ENCODE peak calls at places on chromosomes 12 and 14, in four cellular contexts. I is effector memory CD4-positive, alpha-beta T cell; O is psoas muscle; F is neuronal stem cell. U is an unnamed sample. For H3K27me3, the result is how much of the 10 kb centered on the place peaks cover.

GRCh38 chr12:34402228-34402898 is 380.1 kb downstream of the ALG10 start:
- DNase-seq in F (no peak), O (peak), I (no peak), U (no peak)

GRCh38 chr12:40474630-40475029 is 217.6 kb upstream of the CNTN1 start:
- DNase-seq in F (no peak), O (no peak), I (no peak), U (no peak)

GRCh38 chr12:59850268-59850667 is 254.4 kb downstream of the SLC16A7 start:
- DNase-seq in I (no peak), F (no peak), O (no peak), U (no peak)

GRCh38 chr12:60278209-60278608 is 682.4 kb downstream of the SLC16A7 start:
- DNase-seq in I (no peak), O (no peak), F (no peak), U (no peak)

GRCh38 chr14:65846469-65846868 is 433.9 kb downstream of the FUT8 start:
- DNase-seq in O (no peak), I (no peak), F (no peak), U (no peak)

GRCh38 chr12:71594214-71594948 is 69.3 kb downstream of the ZFC3H1 start:
- DNase-seq in F (no peak), I (no peak), O (no peak), U (no peak)

GRCh38 chr12:86914716-86915115 is 658.5 kb upstream of the MGAT4C start:
- DNase-seq in I (no peak), F (peak), O (no peak), U (no peak)

GRCh38 chr12:15580431-15580830 is 208.8 kb downstream of the EPS8 start:
- DNase-seq in F (no peak), O (no peak), I (no peak), U (no peak)

GRCh38 chr14:103298620-103299019 is 35.4 kb upstream of the EIF5 start:
- DNase-seq in F (no peak), I (no peak), O (no peak), U (no peak)

GRCh38 chr12:106753526-106753925 is 21.0 kb upstream of the RIC8B start:
- DNase-seq in O (no peak), I (no peak), F (no peak), U (peak)

GRCh38 chr12:96155181-96155580 is 39.0 kb upstream of the ELK3 start:
- DNase-seq in F (no peak), I (no peak), O (no peak), U (no peak)

GRCh38 chr12:113266106-113266895 is 45.0 kb downstream of the TPCN1 start:
- DNase-seq in I (no peak), O (peak), F (no peak), U (no peak)

GRCh38 chr12:131397493-131398181 is 313.3 kb upstream of the SFSWAP start:
- DNase-seq in I (no peak), F (no peak), O (no peak), U (no peak)

GRCh38 chr14:89037065-89037464 is 212.6 kb downstream of the TTC8 start:
- DNase-seq in O (no peak), F (no peak), I (no peak), U (no peak)

GRCh38 chr12:47817272-47818006 is 2.3 kb downstream of the HDAC7 start:
- DNase-seq in F (no peak), O (peak), I (no peak), U (no peak)
- H3K4me3 ChIP-seq in F (no peak), O (peak), I (peak), U (peak)

GRCh38 chr14:61125314-61126082 is 144.5 kb downstream of the SLC38A6 start:
- DNase-seq in O (no peak), F (no peak), I (no peak), U (no peak)

GRCh38 chr14:61128382-61129167 is 147.5 kb downstream of the SLC38A6 start:
- DNase-seq in O (no peak), F (no peak), I (no peak), U (no peak)

GRCh38 chr14:61126083-61126962 is 145.3 kb downstream of the SLC38A6 start:
- DNase-seq in O (peak), F (no peak), I (no peak), U (no peak)

GRCh38 chr14:61129168-61129745 is 148.2 kb downstream of the SLC38A6 start:
- DNase-seq in O (no peak), F (no peak), I (no peak), U (no peak)

GRCh38 chr14:61127099-61127498 is 146.1 kb downstream of the SLC38A6 start:
- DNase-seq in O (no peak), I (no peak), F (no peak), U (no peak)
- H3K27me3 ChIP-seq in O (under half), I (under half), F (under half), U (under half)

GRCh38 chr12:92141585-92142244 is 3.9 kb downstream of the BTG1 start:
- DNase-seq in O (no peak), I (no peak), F (no peak), U (no peak)
- H3K4me3 ChIP-seq in O (peak), I (peak), F (no peak), U (peak)

DNA sequence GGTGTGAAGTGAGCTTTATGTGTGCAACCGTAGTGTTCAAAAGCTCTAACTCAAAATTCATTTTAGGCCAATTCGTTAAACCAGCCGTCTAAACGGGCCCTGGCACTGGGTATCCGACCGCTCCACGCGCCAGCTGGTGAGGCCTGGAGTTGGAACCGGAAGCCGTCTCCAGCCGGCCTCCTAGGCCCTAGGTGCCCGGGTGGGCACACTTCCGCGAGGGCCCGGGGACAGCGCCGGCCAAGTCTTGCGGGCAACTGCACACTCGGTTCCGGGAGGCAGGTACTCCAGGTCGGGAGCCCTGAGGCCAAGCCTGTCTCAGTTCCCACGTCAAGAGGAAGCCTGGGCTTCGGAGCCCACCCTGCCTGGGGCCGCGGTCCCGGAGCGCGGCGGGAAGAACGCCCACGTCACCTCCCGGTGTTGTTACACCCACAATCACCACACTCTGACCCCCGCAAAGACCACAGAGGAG is 16.2 kb downstream of the OTX2 start:
- DNase-seq in O (no peak), I (no peak), F (no peak), U (no peak)
- H3K27me3 ChIP-seq in O (half or more), I (under half), F (under half), U (under half)

DNA sequence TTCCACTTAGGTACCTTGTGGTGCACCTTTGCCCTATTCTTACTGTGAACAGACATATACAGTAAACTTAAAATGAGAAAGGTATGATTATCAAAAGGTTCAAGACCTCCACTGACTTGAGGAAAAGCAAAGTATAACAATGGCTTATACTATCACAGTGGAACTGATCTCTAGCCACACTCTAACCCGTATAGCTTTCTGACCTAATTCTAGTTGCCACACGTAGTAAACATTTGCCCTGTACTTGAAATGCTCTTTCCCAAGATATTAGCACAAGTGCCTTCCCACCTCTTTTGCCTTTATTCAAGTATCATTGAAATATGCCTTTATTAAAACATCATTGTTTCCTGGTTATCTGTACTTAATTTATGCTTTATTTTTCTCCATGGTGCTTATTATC is 250.4 kb upstream of the PPFIA2 start:
- DNase-seq in I (no peak), F (no peak), O (no peak), U (no peak)
- H3K4me3 ChIP-seq in I (no peak), F (no peak), O (no peak), U (no peak)

DNA sequence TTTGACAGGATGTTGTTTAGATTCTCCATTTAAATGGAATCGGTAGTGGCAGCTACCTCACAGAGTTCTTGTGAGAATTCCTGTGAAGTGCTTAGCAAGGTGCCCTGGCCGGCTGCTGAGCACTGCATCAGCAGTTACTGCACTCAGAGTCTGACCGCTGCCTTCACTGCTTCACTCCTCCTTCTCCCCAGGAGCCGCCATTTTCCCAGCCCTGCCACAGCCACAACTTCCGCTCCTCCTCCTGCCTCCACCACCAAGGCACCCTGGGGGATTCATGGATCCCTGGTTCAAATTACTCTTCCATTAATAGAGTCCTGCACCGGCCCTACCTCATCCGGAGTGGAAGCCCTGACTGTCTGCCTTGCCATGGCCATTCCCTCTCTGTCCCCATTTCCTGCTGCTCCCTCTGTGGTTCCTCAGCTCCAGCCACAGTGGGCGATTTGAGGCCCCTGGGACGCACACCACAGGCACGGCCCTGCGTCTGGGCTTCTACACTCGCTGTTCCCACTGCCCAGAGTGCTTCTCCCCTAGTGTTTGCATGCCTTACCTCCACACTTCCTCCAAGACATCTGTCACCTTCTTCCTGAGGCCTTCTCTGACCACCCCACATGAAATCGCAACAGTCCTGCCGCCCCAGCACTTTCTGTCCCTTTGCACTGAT is 210.3 kb downstream of the IPO8 start:
- DNase-seq in F (no peak), O (no peak), I (no peak), U (no peak)
- H3K27me3 ChIP-seq in F (under half), O (under half), I (under half), U (under half)

DNA sequence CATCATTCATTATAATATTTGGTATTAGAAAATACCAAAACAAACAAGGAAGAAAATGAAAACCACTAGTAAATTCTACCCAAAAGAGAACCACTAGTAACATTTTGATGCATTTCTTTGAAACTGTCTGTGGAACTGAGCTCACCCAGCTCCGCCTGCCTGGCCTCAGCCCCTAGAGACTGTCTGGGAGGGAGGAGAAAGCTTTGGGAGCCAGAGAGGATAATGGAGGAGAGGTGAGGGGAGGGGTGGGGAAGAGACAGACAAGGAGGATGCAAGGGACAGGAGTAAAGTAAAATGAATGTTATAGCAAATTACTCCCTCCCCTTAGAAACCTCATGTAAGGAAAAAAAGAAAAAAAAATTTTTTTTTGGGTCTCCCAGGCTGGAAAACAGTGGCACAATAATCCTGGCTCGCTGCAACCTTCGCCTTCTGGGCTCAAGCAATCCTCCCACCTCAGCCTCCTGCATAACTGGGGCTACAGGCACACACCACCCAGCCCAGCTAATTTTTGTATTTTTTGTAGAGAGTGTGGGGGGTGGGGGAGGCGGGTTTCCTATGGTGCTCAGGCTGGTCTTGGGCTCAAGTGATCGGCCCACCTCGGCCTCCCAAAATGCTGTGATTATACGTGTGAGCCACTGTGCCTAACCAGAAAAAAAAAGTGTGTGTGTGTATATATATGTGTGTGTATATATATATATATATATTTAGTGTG is 3.2 kb upstream of the MMP19 start:
- DNase-seq in F (no peak), I (no peak), O (no peak), U (no peak)
- H3K4me3 ChIP-seq in F (no peak), I (no peak), O (no peak), U (no peak)